ENCODE peak calls at places on chromosome 22, in seven cellular contexts. S is endothelial cell, Q is body of pancreas, K is astrocyte of the spinal cord, L is left lung, Z is HFFc6, P is HCT116. E is an unnamed sample.

GRCh38 chr22:33477131-33478111 is 419.2 kb upstream of the SYN3 start:
- DNase-seq in S (no peak), Q (no peak), K (no peak), L (no peak), Z (no peak), P (no peak), E (no peak)

GRCh38 chr22:24995649-24996180 is 43.2 kb downstream of the KIAA1671 start:
- DNase-seq in S (no peak), Q (no peak), K (no peak), L (no peak), Z (no peak), P (no peak), E (no peak)

GRCh38 chr22:49561338-49561737 is 266.3 kb downstream of the BRD1 start:
- DNase-seq in S (no peak), Q (no peak), K (no peak), L (peak; percentile 15), Z (no peak), P (no peak), E (no peak)

GRCh38 chr22:48756146-48757111 is 1071.2 kb downstream of the BRD1 start:
- DNase-seq in S (peak; percentile 4), Q (no peak), K (no peak), L (no peak), Z (no peak), P (no peak), E (no peak)

GRCh38 chr22:25282671-25283561 is 63.5 kb downstream of the CRYBB2 start:
- DNase-seq in S (peak; percentile 48), Q (no peak), K (no peak), L (no peak), Z (no peak), P (no peak), E (peak; percentile 59)

GRCh38 chr22:19523240-19524169 is 705 bp downstream of the CLDN5 start:
- DNase-seq in S (peak; percentile 54), Q (no peak), K (peak; percentile 28), L (no peak), Z (no peak), P (no peak), E (peak; percentile 56)

GRCh38 chr22:20721409-20722218 is 52.3 kb upstream of the SERPIND1 start:
- DNase-seq in S (no peak), Q (no peak), K (no peak), L (no peak), Z (no peak), P (no peak), E (no peak)

GRCh38 chr22:24357547-24357946 is 69.9 kb upstream of the ADORA2A start:
- DNase-seq in S (no peak), Q (no peak), K (no peak), L (no peak), Z (no peak), P (no peak), E (no peak)

GRCh38 chr22:32987081-32987631 is 71.0 kb downstream of the SYN3 start:
- DNase-seq in S (no peak), Q (no peak), K (no peak), L (no peak), Z (no peak), P (no peak), E (no peak)

GRCh38 chr22:17085277-17086091 is 684 bp downstream of the IL17RA start:
- DNase-seq in S (no peak), Q (peak; percentile 43), K (no peak), L (peak; percentile 61), Z (no peak), P (no peak), E (no peak)

GRCh38 chr22:30217698-30218565 is 28.6 kb downstream of the LIF start:
- DNase-seq in S (no peak), Q (no peak), K (no peak), L (no peak), Z (no peak), P (no peak), E (no peak)

GRCh38 chr22:17501679-17502285 is 61.5 kb upstream of the SLC25A18 start:
- DNase-seq in S (peak; percentile 31), Q (peak; percentile 17), K (peak; percentile 73), L (no peak), Z (peak; percentile 55), P (peak; percentile 69), E (no peak)

GRCh38 chr22:48257690-48258065 is 1495.2 kb downstream of the TBC1D22A start:
- DNase-seq in S (no peak), Q (no peak), K (no peak), L (peak; percentile 44), Z (no peak), P (no peak), E (no peak)

GRCh38 chr22:28841111-28841510 is 40.7 kb upstream of the XBP1 start:
- DNase-seq in S (no peak), Q (no peak), K (no peak), L (no peak), Z (no peak), P (no peak), E (no peak)

GRCh38 chr22:22397292-22397870 is 111.2 kb downstream of the ZNF280B start:
- DNase-seq in S (peak; percentile 21), Q (no peak), K (peak; percentile 17), L (no peak), Z (peak; percentile 70), P (peak; percentile 24), E (peak; percentile 18)

GRCh38 chr22:44667829-44668189 is 34.2 kb upstream of the PRR5 start:
- DNase-seq in S (no peak), Q (no peak), K (no peak), L (no peak), Z (no peak), P (no peak), E (no peak)

GRCh38 chr22:44670220-44670983 is 31.6 kb upstream of the PRR5 start:
- DNase-seq in S (no peak), Q (no peak), K (no peak), L (no peak), Z (no peak), P (no peak), E (no peak)

GRCh38 chr22:44668886-44669724 is 32.9 kb upstream of the PRR5 start:
- DNase-seq in S (no peak), Q (no peak), K (no peak), L (no peak), Z (no peak), P (no peak), E (peak; percentile 39)

GRCh38 chr22:44668190-44668885 is 33.7 kb upstream of the PRR5 start:
- DNase-seq in S (peak; percentile 61), Q (no peak), K (no peak), L (no peak), Z (no peak), P (no peak), E (peak; percentile 75)

DNA sequence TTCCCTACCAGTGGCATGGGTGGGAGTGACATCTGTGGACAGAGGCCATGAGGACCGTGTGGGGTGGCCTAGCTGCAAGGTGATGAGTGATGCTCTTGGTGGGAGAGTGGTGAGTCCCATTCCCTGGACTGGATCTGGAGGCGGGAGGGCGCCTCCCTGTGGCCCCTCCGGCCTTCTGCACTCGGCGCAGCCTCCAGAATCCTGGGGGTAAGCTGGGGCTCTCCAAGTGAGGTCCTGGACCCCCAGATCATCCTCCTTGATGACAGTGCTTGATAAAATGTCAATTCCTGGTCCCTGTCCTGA is 32.3 kb upstream of the PRR5 start:
- DNase-seq in S (peak; percentile 54), Q (no peak), K (no peak), L (no peak), Z (no peak), P (no peak), E (no peak)
- TF ChIP-seq CTCF in S (peak; percentile 48), Q (no peak), K (peak; percentile 47), L (no peak), Z (peak; percentile 56), P (peak; percentile 63), E (peak; percentile 33)

DNA sequence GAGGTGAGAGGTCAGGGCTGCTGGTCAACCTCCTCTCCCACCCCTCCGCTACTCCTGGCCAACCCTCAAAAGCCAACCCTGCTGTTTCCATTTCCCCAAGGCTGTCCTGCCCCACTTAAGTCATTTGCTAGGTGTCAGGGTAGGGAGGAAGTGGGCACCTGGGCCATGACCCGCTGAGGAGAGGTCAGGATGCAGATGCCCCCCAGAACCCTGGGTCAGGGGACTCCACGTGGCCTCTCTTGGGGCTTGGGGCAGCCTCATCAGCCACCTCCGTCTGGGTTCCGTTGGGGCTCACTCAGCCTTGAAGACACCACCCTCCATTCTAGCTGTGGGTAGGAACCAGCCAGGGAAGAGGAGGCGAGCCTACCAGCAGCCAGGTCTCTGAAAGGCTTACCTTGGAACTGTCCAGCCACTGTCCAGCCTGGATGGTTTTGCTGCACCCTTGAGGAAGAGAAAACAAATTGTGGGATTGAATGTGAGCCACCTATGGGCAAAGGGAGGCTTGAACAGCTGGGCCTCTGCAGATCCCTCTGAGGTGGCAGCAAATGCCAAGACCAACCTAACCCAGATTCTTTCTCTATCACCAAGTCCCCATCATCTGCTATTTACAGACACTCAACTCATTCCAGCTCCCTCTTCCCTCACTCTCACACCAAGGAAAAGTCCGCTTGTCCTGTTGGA is 2.5 kb downstream of the APOL4 start:
- DNase-seq in S (no peak), Q (no peak), K (no peak), L (no peak), Z (no peak), P (no peak), E (no peak)
- TF ChIP-seq CTCF in S (no peak), Q (no peak), K (no peak), L (no peak), Z (no peak), P (no peak), E (no peak)

GRCh38 chr22:38504731-38505594 is 1.1 kb downstream of the DDX17 start:
- DNase-seq in S (peak; percentile 24), Q (peak; percentile 69), K (no peak), L (peak; percentile 54), Z (no peak), P (no peak), E (peak; percentile 49)
- TF ChIP-seq CTCF in S (no peak), Q (no peak), K (no peak), L (no peak), Z (no peak), P (peak; percentile 5), E (no peak)

GRCh38 chr22:40417881-40418280 is 47.5 kb downstream of the SGSM3 start:
- DNase-seq in S (no peak), Q (no peak), K (no peak), L (no peak), Z (no peak), P (no peak), E (no peak)

GRCh38 chr22:40418366-40419201 is 48.2 kb downstream of the SGSM3 start:
- DNase-seq in S (no peak), Q (no peak), K (no peak), L (no peak), Z (no peak), P (no peak), E (peak; percentile 32)

GRCh38 chr22:40420341-40421081 is 50.1 kb downstream of the SGSM3 start:
- DNase-seq in S (no peak), Q (no peak), K (no peak), L (no peak), Z (no peak), P (no peak), E (no peak)

GRCh38 chr22:40421082-40421350 is 50.6 kb downstream of the SGSM3 start:
- DNase-seq in S (no peak), Q (no peak), K (no peak), L (no peak), Z (no peak), P (no peak), E (no peak)

DNA sequence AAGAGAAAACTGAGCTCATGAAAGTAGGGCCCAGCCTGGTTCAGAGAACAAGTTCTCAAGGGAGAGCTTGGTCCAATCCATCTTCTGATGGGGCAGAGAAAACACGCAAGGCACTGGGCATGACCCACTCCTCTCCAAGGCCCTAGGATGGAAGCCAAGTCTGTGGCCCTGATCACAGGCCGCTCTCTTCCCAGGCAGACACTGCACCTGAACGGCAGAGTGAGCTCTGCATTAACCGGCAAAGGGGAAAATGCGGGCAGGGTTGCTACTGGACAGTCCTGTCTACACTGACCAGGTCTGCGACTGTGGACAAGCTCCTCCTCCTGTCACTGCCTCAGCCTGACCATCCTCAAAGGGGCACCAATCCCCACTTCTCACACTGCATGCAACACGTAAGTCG is 49.3 kb downstream of the SGSM3 start:
- DNase-seq in S (no peak), Q (no peak), K (no peak), L (no peak), Z (no peak), P (no peak), E (no peak)
- TF ChIP-seq CTCF in S (no peak), Q (no peak), K (no peak), L (no peak), Z (no peak), P (no peak), E (no peak)

E was measured in nephron progenitor cell.